ENCODE peak calls at places on chromosomes 7 and 10, in seven cellular contexts. K is AG10803; W is choroid plexus epithelial cell; V is CD4-positive, alpha-beta T cell; R is fibroblast of lung; G is lung; U is ovary. A is an unnamed sample.
A peak's percentile ranks its signal among the peaks of the same experiment; 100 is the strongest.

GRCh38 chr10:100647928-100648327 is 97.5 kb upstream of the PAX2 start:
- DNase-seq in K (no peak), W (no peak), V (no peak), R (no peak), G (no peak), U (no peak), A (no peak)

GRCh38 chr10:30387646-30388243 is 38.7 kb upstream of the MTPAP start:
- DNase-seq in K (peak; percentile 75), W (no peak), V (no peak), R (peak; percentile 73), G (no peak), U (no peak), A (no peak)

GRCh38 chr10:24382979-24383663 is 174.2 kb downstream of the KIAA1217 start:
- DNase-seq in K (no peak), W (no peak), V (no peak), R (peak; percentile 87), G (no peak), U (peak; percentile 34), A (no peak)

GRCh38 chr10:123142701-123143161 is 5.2 kb upstream of the HMX2 start:
- DNase-seq in K (no peak), W (no peak), V (no peak), R (no peak), G (no peak), U (no peak), A (no peak)

GRCh38 chr10:79453392-79453791 is 8.0 kb upstream of the ZCCHC24 start:
- DNase-seq in K (no peak), W (no peak), V (no peak), R (no peak), G (no peak), U (no peak), A (no peak)

GRCh38 chr10:121683803-121684202 is 85.6 kb upstream of the FGFR2 start:
- DNase-seq in K (no peak), W (no peak), V (no peak), R (no peak), G (no peak), U (no peak), A (no peak)

GRCh38 chr10:76195990-76196389 is 764.6 kb downstream of the LRMDA start:
- DNase-seq in K (peak; percentile 49), W (peak; percentile 28), V (no peak), R (no peak), G (no peak), U (no peak), A (no peak)

GRCh38 chr10:31776159-31776558 is 152.5 kb downstream of the ARHGAP12 start:
- DNase-seq in K (no peak), W (no peak), V (no peak), R (no peak), G (no peak), U (no peak), A (no peak)

GRCh38 chr10:22460101-22460500 is 114.8 kb downstream of the SPAG6 start:
- DNase-seq in K (peak; percentile 53), W (no peak), V (no peak), R (no peak), G (no peak), U (no peak), A (no peak)

GRCh38 chr10:2978111-2978510 is 89.2 kb upstream of the PFKP start:
- DNase-seq in K (peak; percentile 75), W (peak; percentile 84), V (no peak), R (peak; percentile 70), G (no peak), U (no peak), A (no peak)

GRCh38 chr7:43513236-43513635 is 69.7 kb upstream of the STK17A start:
- DNase-seq in K (no peak), W (no peak), V (no peak), R (peak; percentile 20), G (no peak), U (no peak), A (no peak)

GRCh38 chr7:2088801-2089200 is 143.9 kb downstream of the MAD1L1 start:
- DNase-seq in K (no peak), W (no peak), V (no peak), R (no peak), G (no peak), U (no peak), A (no peak)

GRCh38 chr7:147803151-147803550 is 787.4 kb upstream of the C7orf33 start:
- DNase-seq in K (no peak), W (no peak), V (no peak), R (no peak), G (no peak), U (no peak), A (no peak)

GRCh38 chr10:4127518-4128315 is 342.7 kb upstream of the KLF6 start:
- DNase-seq in K (no peak), W (no peak), V (no peak), R (no peak), G (peak; percentile 47), U (no peak), A (no peak)

GRCh38 chr10:117131390-117132327 is 6.4 kb downstream of the VAX1 start:
- DNase-seq in K (no peak), W (no peak), V (no peak), R (no peak), G (no peak), U (no peak), A (no peak)

GRCh38 chr7:149867762-149868637 is 5.8 kb upstream of the ATP6V0E2 start:
- DNase-seq in K (no peak), W (no peak), V (no peak), R (no peak), G (no peak), U (no peak), A (no peak)

GRCh38 chr10:5434017-5434753 is 21.8 kb downstream of the NET1 start:
- DNase-seq in K (peak; percentile 75), W (peak; percentile 87), V (no peak), R (peak; percentile 81), G (no peak), U (no peak), A (no peak)

GRCh38 chr10:91295346-91295745 is 74.9 kb downstream of the PCGF5 start:
- DNase-seq in K (no peak), W (no peak), V (no peak), R (peak; percentile 74), G (no peak), U (no peak), A (no peak)

GRCh38 chr7:19023477-19023876 is 94.0 kb downstream of the TWIST1 start:
- DNase-seq in K (no peak), W (no peak), V (no peak), R (no peak), G (no peak), U (no peak), A (no peak)
- TF ChIP-seq CTCF in K (no peak), W (no peak), V (no peak), R (no peak), G (no peak), U (no peak), A (no peak)

GRCh38 chr10:126902157-126902556 is 3.1 kb upstream of the DOCK1 start:
- DNase-seq in K (peak; percentile 91), W (peak; percentile 85), V (no peak), R (peak; percentile 86), G (peak; percentile 41), U (no peak), A (no peak)
- TF ChIP-seq CTCF in K (peak; percentile 56), W (peak; percentile 56), V (no peak), R (peak; percentile 50), G (no peak), U (no peak), A (no peak)

GRCh38 chr7:36283711-36284130 is 105.9 kb upstream of the ANLN start:
- DNase-seq in K (no peak), W (peak; percentile 31), V (no peak), R (no peak), G (peak; percentile 70), U (no peak), A (peak; percentile 36)
- TF ChIP-seq CTCF in K (no peak), W (no peak), V (no peak), R (no peak), G (no peak), U (no peak), A (no peak)

DNA sequence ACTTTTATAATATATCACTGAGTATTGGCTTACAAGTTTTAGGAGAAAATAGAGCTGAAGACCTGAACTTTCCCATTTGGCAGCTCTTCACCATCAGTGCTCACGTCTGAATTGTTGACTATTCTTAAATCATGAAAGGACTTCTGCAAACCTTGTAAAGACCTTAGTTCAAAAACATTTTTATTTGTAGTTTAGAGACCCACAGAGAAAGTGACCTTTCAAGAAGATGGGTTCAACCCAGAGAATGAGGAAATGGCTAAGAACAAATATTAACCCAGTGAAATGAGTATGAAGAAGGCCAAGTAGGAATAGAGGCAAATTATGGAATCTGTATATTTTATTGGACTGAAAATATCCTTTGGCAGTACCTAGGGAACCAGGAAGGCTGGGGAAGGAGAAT is 1151.1 kb downstream of the GATA3 start:
- DNase-seq in K (no peak), W (no peak), V (no peak), R (no peak), G (no peak), U (no peak), A (no peak)
- TF ChIP-seq CTCF in K (no peak), W (no peak), V (no peak), R (no peak), G (no peak), U (no peak), A (no peak)

DNA sequence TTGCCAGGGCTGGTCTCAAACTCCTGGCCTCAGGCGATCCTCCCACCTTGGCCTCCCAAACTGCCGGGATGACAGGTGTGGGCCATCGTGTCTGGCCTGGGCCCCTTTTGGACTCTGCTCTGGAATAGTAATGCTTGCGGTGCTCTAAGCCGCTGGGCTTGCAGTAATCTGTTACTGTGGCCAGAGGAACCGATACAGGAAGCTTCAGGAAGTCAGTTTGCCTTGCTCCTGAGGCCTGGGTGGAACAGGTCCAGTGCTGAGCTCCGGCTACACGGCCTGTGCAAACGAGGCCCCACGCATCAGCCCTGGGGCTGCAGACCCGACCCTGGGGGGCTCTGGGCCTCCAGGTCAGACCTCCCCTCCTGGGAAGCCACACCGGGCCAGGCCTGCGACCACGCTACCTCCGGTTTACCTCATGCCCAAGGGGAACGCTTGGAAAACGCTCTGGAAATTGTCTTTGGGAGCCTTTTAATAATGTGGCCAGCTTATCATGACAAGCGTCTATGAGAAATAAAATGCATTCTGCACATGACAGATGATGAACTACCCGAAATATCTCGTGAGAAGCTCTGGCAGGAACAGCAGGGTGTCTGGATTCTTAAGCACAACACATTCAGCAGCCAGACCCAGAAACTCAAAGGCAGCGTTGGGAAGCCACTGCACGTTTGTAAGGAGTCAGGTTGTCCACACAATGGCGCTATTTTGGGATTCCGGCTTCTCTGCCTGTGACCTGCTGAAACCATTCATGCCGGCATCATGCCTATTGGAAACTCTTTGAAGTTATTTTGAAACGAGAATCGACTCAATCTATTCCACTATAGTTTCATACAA is 10.1 kb upstream of the ADAP1 start:
- DNase-seq in K (peak; percentile 71), W (peak; percentile 73), V (no peak), R (peak; percentile 50), G (no peak), U (peak; percentile 52), A (no peak)
- TF ChIP-seq CTCF in K (peak; percentile 53), W (peak; percentile 33), V (no peak), R (no peak), G (no peak), U (no peak), A (no peak)

A was measured in activated B cell treated with CpG ODN at 0.5 μM for 24 hours.